ENCODE peak calls at places on chromosomes 12 and 14, in five cellular contexts. One of them, this sample, is unnamed.

GRCh38 chr12:14952295-14952995 is 9.0 kb downstream of the ARHGDIB start:
- DNase-seq in NCI-H748 treated with DMSO at 0.1 percent for 48 hours: peak
- DNase-seq in stimulated activated CD8-positive, alpha-beta memory T cell treated with anti-CD3 and anti-CD28 coated beads, Interleukin-15, amount 100 ng/mL, for 4 hours: no peak
- DNase-seq in astrocyte: peak
- DNase-seq in H7: no peak
- DNase-seq in this sample: no peak

GRCh38 chr14:72567226-72567625 is 326.7 kb downstream of the DPF3 start:
- DNase-seq in stimulated activated CD8-positive, alpha-beta memory T cell treated with anti-CD3 and anti-CD28 coated beads, Interleukin-15, amount 100 ng/mL, for 4 hours: no peak
- DNase-seq in H7: no peak
- DNase-seq in NCI-H748 treated with DMSO at 0.1 percent for 48 hours: no peak
- DNase-seq in astrocyte: no peak
- DNase-seq in this sample: no peak

GRCh38 chr12:117343849-117344248 is 17.6 kb downstream of the NOS1 start:
- DNase-seq in H7: no peak
- DNase-seq in NCI-H748 treated with DMSO at 0.1 percent for 48 hours: no peak
- DNase-seq in stimulated activated CD8-positive, alpha-beta memory T cell treated with anti-CD3 and anti-CD28 coated beads, Interleukin-15, amount 100 ng/mL, for 4 hours: no peak
- DNase-seq in astrocyte: no peak
- DNase-seq in this sample: no peak

GRCh38 chr12:7089196-7089871 is 2.9 kb downstream of the C1R start:
- DNase-seq in astrocyte: no peak
- DNase-seq in H7: no peak
- DNase-seq in NCI-H748 treated with DMSO at 0.1 percent for 48 hours: no peak
- DNase-seq in stimulated activated CD8-positive, alpha-beta memory T cell treated with anti-CD3 and anti-CD28 coated beads, Interleukin-15, amount 100 ng/mL, for 4 hours: no peak
- DNase-seq in this sample: no peak

GRCh38 chr12:6092784-6093722 is 31.4 kb downstream of the VWF start:
- DNase-seq in stimulated activated CD8-positive, alpha-beta memory T cell treated with anti-CD3 and anti-CD28 coated beads, Interleukin-15, amount 100 ng/mL, for 4 hours: no peak
- DNase-seq in astrocyte: peak
- DNase-seq in H7: peak
- DNase-seq in NCI-H748 treated with DMSO at 0.1 percent for 48 hours: no peak
- DNase-seq in this sample: peak

GRCh38 chr12:54251667-54252284 is 28.1 kb downstream of the CBX5 start:
- DNase-seq in NCI-H748 treated with DMSO at 0.1 percent for 48 hours: peak
- DNase-seq in H7: peak
- DNase-seq in stimulated activated CD8-positive, alpha-beta memory T cell treated with anti-CD3 and anti-CD28 coated beads, Interleukin-15, amount 100 ng/mL, for 4 hours: no peak
- DNase-seq in astrocyte: peak
- DNase-seq in this sample: no peak

GRCh38 chr14:29566194-29566593 is 361.5 kb downstream of the PRKD1 start:
- DNase-seq in astrocyte: no peak
- DNase-seq in stimulated activated CD8-positive, alpha-beta memory T cell treated with anti-CD3 and anti-CD28 coated beads, Interleukin-15, amount 100 ng/mL, for 4 hours: no peak
- DNase-seq in H7: no peak
- DNase-seq in NCI-H748 treated with DMSO at 0.1 percent for 48 hours: no peak
- DNase-seq in this sample: no peak

GRCh38 chr12:68613209-68613904 is 2.7 kb downstream of the RAP1B start:
- DNase-seq in H7: no peak
- DNase-seq in astrocyte: no peak
- DNase-seq in NCI-H748 treated with DMSO at 0.1 percent for 48 hours: no peak
- DNase-seq in stimulated activated CD8-positive, alpha-beta memory T cell treated with anti-CD3 and anti-CD28 coated beads, Interleukin-15, amount 100 ng/mL, for 4 hours: no peak
- DNase-seq in this sample: no peak

GRCh38 chr12:94427520-94428381 is 31.9 kb downstream of the CEP83 start:
- DNase-seq in NCI-H748 treated with DMSO at 0.1 percent for 48 hours: no peak
- DNase-seq in H7: no peak
- DNase-seq in astrocyte: peak
- DNase-seq in stimulated activated CD8-positive, alpha-beta memory T cell treated with anti-CD3 and anti-CD28 coated beads, Interleukin-15, amount 100 ng/mL, for 4 hours: no peak
- DNase-seq in this sample: no peak

GRCh38 chr14:22333408-22334274 is 255.4 kb downstream of the DAD1 start:
- DNase-seq in astrocyte: peak
- DNase-seq in stimulated activated CD8-positive, alpha-beta memory T cell treated with anti-CD3 and anti-CD28 coated beads, Interleukin-15, amount 100 ng/mL, for 4 hours: no peak
- DNase-seq in NCI-H748 treated with DMSO at 0.1 percent for 48 hours: no peak
- DNase-seq in H7: no peak
- DNase-seq in this sample: peak